ENCODE peak calls at places on chromosomes 6 and 20, in ten cellular contexts. One of them, this sample, is unnamed.

GRCh38 chr6:141552031-141552430 is 580.7 kb upstream of the GJE1 start:
- DNase-seq in CD4-positive, alpha-beta T cell: no peak
- DNase-seq in stimulated activated naive CD4-positive, alpha-beta T cell treated with Interleukin-2 at 50 U/mL for 16 hours: no peak
- DNase-seq in hepatocyte: no peak
- DNase-seq in stimulated activated CD4-positive, alpha-beta T cell treated with anti-CD3 and anti-CD28 coated beads, Interleukin-12 subunit alpha, Interleukin-12 subunit beta, amount 100 ng/mL, for 24 hours: no peak
- DNase-seq in anterior cingulate cortex: no peak
- DNase-seq in amniotic stem cell: no peak
- DNase-seq in hypothalamus: no peak
- DNase-seq in stimulated activated naive CD8-positive, alpha-beta T cell treated with anti-CD3 and anti-CD28 coated beads, Interleukin-15, Interleukin-2, amounts not matched to agents 100 U/mL and 50 U/mL, for 24 hours: no peak
- DNase-seq in caudate nucleus: no peak
- DNase-seq in this sample: no peak

GRCh38 chr20:63295422-63295821 is 2.4 kb downstream of the COL20A1 start:
- DNase-seq in hepatocyte: no peak
- DNase-seq in amniotic stem cell: no peak
- DNase-seq in hypothalamus: no peak
- DNase-seq in stimulated activated naive CD4-positive, alpha-beta T cell treated with Interleukin-2 at 50 U/mL for 16 hours: no peak
- DNase-seq in CD4-positive, alpha-beta T cell: no peak
- DNase-seq in caudate nucleus: no peak
- DNase-seq in anterior cingulate cortex: no peak
- DNase-seq in stimulated activated naive CD8-positive, alpha-beta T cell treated with anti-CD3 and anti-CD28 coated beads, Interleukin-15, Interleukin-2, amounts not matched to agents 100 U/mL and 50 U/mL, for 24 hours: no peak
- DNase-seq in stimulated activated CD4-positive, alpha-beta T cell treated with anti-CD3 and anti-CD28 coated beads, Interleukin-12 subunit alpha, Interleukin-12 subunit beta, amount 100 ng/mL, for 24 hours: no peak
- DNase-seq in this sample: no peak

GRCh38 chr6:128763599-128764300 is 119.2 kb upstream of the LAMA2 start:
- DNase-seq in stimulated activated naive CD8-positive, alpha-beta T cell treated with anti-CD3 and anti-CD28 coated beads, Interleukin-15, Interleukin-2, amounts not matched to agents 100 U/mL and 50 U/mL, for 24 hours: no peak
- DNase-seq in anterior cingulate cortex: no peak
- DNase-seq in stimulated activated CD4-positive, alpha-beta T cell treated with anti-CD3 and anti-CD28 coated beads, Interleukin-12 subunit alpha, Interleukin-12 subunit beta, amount 100 ng/mL, for 24 hours: no peak
- DNase-seq in stimulated activated naive CD4-positive, alpha-beta T cell treated with Interleukin-2 at 50 U/mL for 16 hours: no peak
- DNase-seq in caudate nucleus: no peak
- DNase-seq in CD4-positive, alpha-beta T cell: no peak
- DNase-seq in hypothalamus: no peak
- DNase-seq in hepatocyte: no peak
- DNase-seq in amniotic stem cell: no peak
- DNase-seq in this sample: no peak

GRCh38 chr6:124090491-124090890 is 286.8 kb downstream of the NKAIN2 start:
- DNase-seq in caudate nucleus: no peak
- DNase-seq in amniotic stem cell: no peak
- DNase-seq in stimulated activated naive CD8-positive, alpha-beta T cell treated with anti-CD3 and anti-CD28 coated beads, Interleukin-15, Interleukin-2, amounts not matched to agents 100 U/mL and 50 U/mL, for 24 hours: no peak
- DNase-seq in CD4-positive, alpha-beta T cell: no peak
- DNase-seq in hepatocyte: no peak
- DNase-seq in stimulated activated naive CD4-positive, alpha-beta T cell treated with Interleukin-2 at 50 U/mL for 16 hours: no peak
- DNase-seq in stimulated activated CD4-positive, alpha-beta T cell treated with anti-CD3 and anti-CD28 coated beads, Interleukin-12 subunit alpha, Interleukin-12 subunit beta, amount 100 ng/mL, for 24 hours: no peak
- DNase-seq in anterior cingulate cortex: no peak
- DNase-seq in hypothalamus: no peak
- DNase-seq in this sample: no peak

GRCh38 chr20:57265649-57266250 is 691 bp downstream of the BMP7 start:
- DNase-seq in hepatocyte: no peak
- DNase-seq in stimulated activated CD4-positive, alpha-beta T cell treated with anti-CD3 and anti-CD28 coated beads, Interleukin-12 subunit alpha, Interleukin-12 subunit beta, amount 100 ng/mL, for 24 hours: no peak
- DNase-seq in CD4-positive, alpha-beta T cell: no peak
- DNase-seq in anterior cingulate cortex: no peak
- DNase-seq in hypothalamus: peak; percentile 76
- DNase-seq in caudate nucleus: no peak
- DNase-seq in stimulated activated naive CD8-positive, alpha-beta T cell treated with anti-CD3 and anti-CD28 coated beads, Interleukin-15, Interleukin-2, amounts not matched to agents 100 U/mL and 50 U/mL, for 24 hours: no peak
- DNase-seq in amniotic stem cell: no peak
- DNase-seq in stimulated activated naive CD4-positive, alpha-beta T cell treated with Interleukin-2 at 50 U/mL for 16 hours: no peak
- DNase-seq in this sample: no peak

GRCh38 chr6:71510057-71510713 is 221.6 kb downstream of the OGFRL1 start:
- DNase-seq in CD4-positive, alpha-beta T cell: no peak
- DNase-seq in stimulated activated CD4-positive, alpha-beta T cell treated with anti-CD3 and anti-CD28 coated beads, Interleukin-12 subunit alpha, Interleukin-12 subunit beta, amount 100 ng/mL, for 24 hours: no peak
- DNase-seq in stimulated activated naive CD8-positive, alpha-beta T cell treated with anti-CD3 and anti-CD28 coated beads, Interleukin-15, Interleukin-2, amounts not matched to agents 100 U/mL and 50 U/mL, for 24 hours: no peak
- DNase-seq in anterior cingulate cortex: peak; percentile 3
- DNase-seq in hypothalamus: no peak
- DNase-seq in amniotic stem cell: peak; percentile 65
- DNase-seq in caudate nucleus: no peak
- DNase-seq in hepatocyte: peak; percentile 63
- DNase-seq in stimulated activated naive CD4-positive, alpha-beta T cell treated with Interleukin-2 at 50 U/mL for 16 hours: no peak
- DNase-seq in this sample: peak; percentile 50

GRCh38 chr6:42093582-42094329 is 43.4 kb downstream of the TAF8 start:
- DNase-seq in CD4-positive, alpha-beta T cell: no peak
- DNase-seq in amniotic stem cell: no peak
- DNase-seq in hepatocyte: peak; percentile 42
- DNase-seq in stimulated activated CD4-positive, alpha-beta T cell treated with anti-CD3 and anti-CD28 coated beads, Interleukin-12 subunit alpha, Interleukin-12 subunit beta, amount 100 ng/mL, for 24 hours: no peak
- DNase-seq in caudate nucleus: no peak
- DNase-seq in anterior cingulate cortex: no peak
- DNase-seq in stimulated activated naive CD8-positive, alpha-beta T cell treated with anti-CD3 and anti-CD28 coated beads, Interleukin-15, Interleukin-2, amounts not matched to agents 100 U/mL and 50 U/mL, for 24 hours: no peak
- DNase-seq in stimulated activated naive CD4-positive, alpha-beta T cell treated with Interleukin-2 at 50 U/mL for 16 hours: no peak
- DNase-seq in hypothalamus: no peak
- DNase-seq in this sample: no peak

GRCh38 chr20:51767867-51768758 is at the start of gene ATP9A:
- DNase-seq in hypothalamus: peak; percentile 36
- DNase-seq in stimulated activated CD4-positive, alpha-beta T cell treated with anti-CD3 and anti-CD28 coated beads, Interleukin-12 subunit alpha, Interleukin-12 subunit beta, amount 100 ng/mL, for 24 hours: no peak
- DNase-seq in amniotic stem cell: no peak
- DNase-seq in caudate nucleus: no peak
- DNase-seq in CD4-positive, alpha-beta T cell: no peak
- DNase-seq in hepatocyte: peak; percentile 61
- DNase-seq in stimulated activated naive CD4-positive, alpha-beta T cell treated with Interleukin-2 at 50 U/mL for 16 hours: no peak
- DNase-seq in anterior cingulate cortex: no peak
- DNase-seq in stimulated activated naive CD8-positive, alpha-beta T cell treated with anti-CD3 and anti-CD28 coated beads, Interleukin-15, Interleukin-2, amounts not matched to agents 100 U/mL and 50 U/mL, for 24 hours: peak; percentile 9
- DNase-seq in this sample: no peak

GRCh38 chr6:83098589-83098988 is 31.1 kb downstream of the DOP1A start:
- DNase-seq in hepatocyte: no peak
- DNase-seq in caudate nucleus: no peak
- DNase-seq in stimulated activated CD4-positive, alpha-beta T cell treated with anti-CD3 and anti-CD28 coated beads, Interleukin-12 subunit alpha, Interleukin-12 subunit beta, amount 100 ng/mL, for 24 hours: no peak
- DNase-seq in stimulated activated naive CD8-positive, alpha-beta T cell treated with anti-CD3 and anti-CD28 coated beads, Interleukin-15, Interleukin-2, amounts not matched to agents 100 U/mL and 50 U/mL, for 24 hours: no peak
- DNase-seq in CD4-positive, alpha-beta T cell: no peak
- DNase-seq in anterior cingulate cortex: no peak
- DNase-seq in hypothalamus: no peak
- DNase-seq in stimulated activated naive CD4-positive, alpha-beta T cell treated with Interleukin-2 at 50 U/mL for 16 hours: no peak
- DNase-seq in amniotic stem cell: no peak
- DNase-seq in this sample: no peak

GRCh38 chr6:41298785-41299498 is 12.5 kb upstream of the TREM1 start:
- DNase-seq in hepatocyte: no peak
- DNase-seq in amniotic stem cell: no peak
- DNase-seq in stimulated activated CD4-positive, alpha-beta T cell treated with anti-CD3 and anti-CD28 coated beads, Interleukin-12 subunit alpha, Interleukin-12 subunit beta, amount 100 ng/mL, for 24 hours: no peak
- DNase-seq in CD4-positive, alpha-beta T cell: no peak
- DNase-seq in caudate nucleus: no peak
- DNase-seq in stimulated activated naive CD8-positive, alpha-beta T cell treated with anti-CD3 and anti-CD28 coated beads, Interleukin-15, Interleukin-2, amounts not matched to agents 100 U/mL and 50 U/mL, for 24 hours: no peak
- DNase-seq in anterior cingulate cortex: no peak
- DNase-seq in stimulated activated naive CD4-positive, alpha-beta T cell treated with Interleukin-2 at 50 U/mL for 16 hours: no peak
- DNase-seq in hypothalamus: no peak
- DNase-seq in this sample: no peak

GRCh38 chr20:37518606-37519507 is 2.2 kb upstream of the NNAT start:
- DNase-seq in amniotic stem cell: no peak
- DNase-seq in stimulated activated CD4-positive, alpha-beta T cell treated with anti-CD3 and anti-CD28 coated beads, Interleukin-12 subunit alpha, Interleukin-12 subunit beta, amount 100 ng/mL, for 24 hours: no peak
- DNase-seq in stimulated activated naive CD4-positive, alpha-beta T cell treated with Interleukin-2 at 50 U/mL for 16 hours: no peak
- DNase-seq in CD4-positive, alpha-beta T cell: peak; percentile 23
- DNase-seq in hepatocyte: no peak
- DNase-seq in caudate nucleus: no peak
- DNase-seq in anterior cingulate cortex: no peak
- DNase-seq in hypothalamus: peak; percentile 50
- DNase-seq in stimulated activated naive CD8-positive, alpha-beta T cell treated with anti-CD3 and anti-CD28 coated beads, Interleukin-15, Interleukin-2, amounts not matched to agents 100 U/mL and 50 U/mL, for 24 hours: no peak
- DNase-seq in this sample: peak; percentile 61

GRCh38 chr6:95095855-95096254 is 481.5 kb upstream of the MANEA start:
- DNase-seq in stimulated activated naive CD4-positive, alpha-beta T cell treated with Interleukin-2 at 50 U/mL for 16 hours: no peak
- DNase-seq in stimulated activated CD4-positive, alpha-beta T cell treated with anti-CD3 and anti-CD28 coated beads, Interleukin-12 subunit alpha, Interleukin-12 subunit beta, amount 100 ng/mL, for 24 hours: no peak
- DNase-seq in hypothalamus: no peak
- DNase-seq in hepatocyte: no peak
- DNase-seq in stimulated activated naive CD8-positive, alpha-beta T cell treated with anti-CD3 and anti-CD28 coated beads, Interleukin-15, Interleukin-2, amounts not matched to agents 100 U/mL and 50 U/mL, for 24 hours: no peak
- DNase-seq in caudate nucleus: no peak
- DNase-seq in CD4-positive, alpha-beta T cell: no peak
- DNase-seq in anterior cingulate cortex: no peak
- DNase-seq in amniotic stem cell: no peak
- DNase-seq in this sample: no peak

GRCh38 chr6:89260832-89261231 is 43.7 kb upstream of the GABRR1 start:
- DNase-seq in CD4-positive, alpha-beta T cell: no peak
- DNase-seq in hepatocyte: peak; percentile 60
- DNase-seq in amniotic stem cell: no peak
- DNase-seq in anterior cingulate cortex: no peak
- DNase-seq in caudate nucleus: no peak
- DNase-seq in hypothalamus: no peak
- DNase-seq in stimulated activated CD4-positive, alpha-beta T cell treated with anti-CD3 and anti-CD28 coated beads, Interleukin-12 subunit alpha, Interleukin-12 subunit beta, amount 100 ng/mL, for 24 hours: no peak
- DNase-seq in stimulated activated naive CD8-positive, alpha-beta T cell treated with anti-CD3 and anti-CD28 coated beads, Interleukin-15, Interleukin-2, amounts not matched to agents 100 U/mL and 50 U/mL, for 24 hours: no peak
- DNase-seq in stimulated activated naive CD4-positive, alpha-beta T cell treated with Interleukin-2 at 50 U/mL for 16 hours: no peak
- DNase-seq in this sample: no peak

GRCh38 chr20:38308047-38308438 is 4.1 kb downstream of the BPI start:
- DNase-seq in stimulated activated naive CD4-positive, alpha-beta T cell treated with Interleukin-2 at 50 U/mL for 16 hours: no peak
- DNase-seq in stimulated activated CD4-positive, alpha-beta T cell treated with anti-CD3 and anti-CD28 coated beads, Interleukin-12 subunit alpha, Interleukin-12 subunit beta, amount 100 ng/mL, for 24 hours: no peak
- DNase-seq in hypothalamus: no peak
- DNase-seq in caudate nucleus: no peak
- DNase-seq in anterior cingulate cortex: no peak
- DNase-seq in amniotic stem cell: no peak
- DNase-seq in hepatocyte: no peak
- DNase-seq in stimulated activated naive CD8-positive, alpha-beta T cell treated with anti-CD3 and anti-CD28 coated beads, Interleukin-15, Interleukin-2, amounts not matched to agents 100 U/mL and 50 U/mL, for 24 hours: no peak
- DNase-seq in CD4-positive, alpha-beta T cell: no peak
- DNase-seq in this sample: no peak

GRCh38 chr20:61311656-61312387 is 59.8 kb downstream of the CDH4 start:
- DNase-seq in stimulated activated naive CD8-positive, alpha-beta T cell treated with anti-CD3 and anti-CD28 coated beads, Interleukin-15, Interleukin-2, amounts not matched to agents 100 U/mL and 50 U/mL, for 24 hours: no peak
- DNase-seq in anterior cingulate cortex: no peak
- DNase-seq in stimulated activated CD4-positive, alpha-beta T cell treated with anti-CD3 and anti-CD28 coated beads, Interleukin-12 subunit alpha, Interleukin-12 subunit beta, amount 100 ng/mL, for 24 hours: no peak
- DNase-seq in caudate nucleus: no peak
- DNase-seq in CD4-positive, alpha-beta T cell: no peak
- DNase-seq in amniotic stem cell: no peak
- DNase-seq in hypothalamus: no peak
- DNase-seq in hepatocyte: no peak
- DNase-seq in stimulated activated naive CD4-positive, alpha-beta T cell treated with Interleukin-2 at 50 U/mL for 16 hours: no peak
- DNase-seq in this sample: no peak

GRCh38 chr6:22380236-22380635 is 83.4 kb upstream of the PRL start:
- DNase-seq in caudate nucleus: no peak
- DNase-seq in stimulated activated CD4-positive, alpha-beta T cell treated with anti-CD3 and anti-CD28 coated beads, Interleukin-12 subunit alpha, Interleukin-12 subunit beta, amount 100 ng/mL, for 24 hours: no peak
- DNase-seq in hypothalamus: no peak
- DNase-seq in hepatocyte: no peak
- DNase-seq in stimulated activated naive CD4-positive, alpha-beta T cell treated with Interleukin-2 at 50 U/mL for 16 hours: no peak
- DNase-seq in anterior cingulate cortex: no peak
- DNase-seq in amniotic stem cell: no peak
- DNase-seq in stimulated activated naive CD8-positive, alpha-beta T cell treated with anti-CD3 and anti-CD28 coated beads, Interleukin-15, Interleukin-2, amounts not matched to agents 100 U/mL and 50 U/mL, for 24 hours: no peak
- DNase-seq in CD4-positive, alpha-beta T cell: no peak
- DNase-seq in this sample: no peak

GRCh38 chr20:37407573-37408002 is 61.6 kb downstream of the SRC start:
- DNase-seq in stimulated activated naive CD8-positive, alpha-beta T cell treated with anti-CD3 and anti-CD28 coated beads, Interleukin-15, Interleukin-2, amounts not matched to agents 100 U/mL and 50 U/mL, for 24 hours: no peak
- DNase-seq in CD4-positive, alpha-beta T cell: no peak
- DNase-seq in stimulated activated naive CD4-positive, alpha-beta T cell treated with Interleukin-2 at 50 U/mL for 16 hours: no peak
- DNase-seq in hepatocyte: no peak
- DNase-seq in amniotic stem cell: no peak
- DNase-seq in caudate nucleus: no peak
- DNase-seq in stimulated activated CD4-positive, alpha-beta T cell treated with anti-CD3 and anti-CD28 coated beads, Interleukin-12 subunit alpha, Interleukin-12 subunit beta, amount 100 ng/mL, for 24 hours: no peak
- DNase-seq in anterior cingulate cortex: no peak
- DNase-seq in hypothalamus: no peak
- DNase-seq in this sample: no peak

This sample was measured in brain pericyte.